ENCODE peak calls at places on chromosomes 4 and X, in four cellular contexts. M is H9, G is IMR-90, S is H1. Z is an unnamed sample.
A peak's percentile ranks its signal among the peaks of the same experiment; 100 is the strongest.

GRCh38 chr4:157992038-157992706 is 180.7 kb downstream of the GASK1B start:
- DNase-seq in M (no peak), S (no peak), G (peak; percentile 77), Z (peak; percentile 55)

GRCh38 chr4:166301266-166301665 is 428.2 kb downstream of the TLL1 start:
- DNase-seq in G (no peak), M (no peak), S (no peak), Z (no peak)

GRCh38 chrX:41258281-41258680 is 75.7 kb upstream of the DDX3X start:
- DNase-seq in S (no peak), M (no peak), G (no peak), Z (no peak)

GRCh38 chrX:40006025-40007017 is 91.4 kb downstream of the BCOR start:
- DNase-seq in M (peak; percentile 83), G (no peak), S (no peak), Z (peak; percentile 85)

GRCh38 chr4:3671571-3672464 is 94.4 kb upstream of the ADRA2C start:
- DNase-seq in M (no peak), G (peak; percentile 41), S (no peak), Z (no peak)

GRCh38 chr4:4386736-4387392 is at the start of gene NSG1:
- DNase-seq in M (no peak), S (no peak), G (peak; percentile 18), Z (no peak)

GRCh38 chrX:147537172-147537571 is 374.5 kb upstream of the FMR1 start:
- DNase-seq in M (no peak), G (no peak), S (no peak), Z (no peak)

GRCh38 chr4:38856524-38857337 is at the start of gene TLR6:
- DNase-seq in G (peak; percentile 68), M (peak; percentile 41), S (no peak), Z (peak; percentile 84)

GRCh38 chr4:102047616-102048015 is 257.1 kb downstream of the BANK1 start:
- DNase-seq in S (no peak), M (no peak), G (no peak), Z (peak; percentile 87)

GRCh38 chr4:93203708-93204107 is 624.8 kb upstream of the ATOH1 start:
- DNase-seq in M (peak; percentile 38), S (no peak), G (peak; percentile 12), Z (peak; percentile 75)

GRCh38 chr4:2295535-2296442 is 33.9 kb upstream of the MXD4 start:
- DNase-seq in G (no peak), S (no peak), M (peak; percentile 35), Z (no peak)

GRCh38 chr4:29581469-29581868 is 1138.7 kb upstream of the PCDH7 start:
- DNase-seq in M (no peak), S (no peak), G (peak; percentile 31), Z (no peak)

GRCh38 chrX:22039541-22039940 is 7.4 kb downstream of the PHEX start:
- DNase-seq in M (no peak), S (no peak), G (no peak), Z (no peak)

GRCh38 chr4:143653031-143653430 is 47.4 kb downstream of the FREM3 start:
- DNase-seq in G (no peak), M (no peak), S (no peak), Z (no peak)

GRCh38 chrX:2707334-2707760 is 16.3 kb downstream of the CD99 start:
- DNase-seq in M (peak; percentile 76), G (peak; percentile 95), S (peak; percentile 39), Z (peak; percentile 95)

GRCh38 chrX:115147220-115147619 is 42.0 kb upstream of the RBMXL3 start:
- DNase-seq in G (peak; percentile 40), M (no peak), S (no peak), Z (peak; percentile 4)

GRCh38 chrX:49878128-49878833 is 1.0 kb upstream of the USP27X start:
- DNase-seq in G (no peak), M (no peak), S (no peak), Z (peak; percentile 0)

GRCh38 chrX:32024072-32024471 is 952.2 kb upstream of the FTHL17 start:
- DNase-seq in G (no peak), S (no peak), M (no peak), Z (no peak)

GRCh38 chrX:110241816-110242215 is 76.1 kb downstream of the AMMECR1 start:
- DNase-seq in M (no peak), G (peak; percentile 33), S (no peak), Z (no peak)

GRCh38 chr4:168797176-168797575 is 212.9 kb downstream of the CBR4 start:
- DNase-seq in M (no peak), S (no peak), G (peak; percentile 94), Z (no peak)

GRCh38 chr4:79613269-79613995 is 205.4 kb upstream of the GK2 start:
- DNase-seq in M (no peak), G (no peak), S (no peak), Z (no peak)

GRCh38 chrX:43644124-43644701 is 11.9 kb upstream of the MAOA start:
- DNase-seq in S (no peak), G (peak; percentile 41), M (no peak), Z (no peak)

GRCh38 chr4:42252315-42252714 is 99.9 kb upstream of the BEND4 start:
- DNase-seq in G (no peak), S (no peak), M (no peak), Z (no peak)

GRCh38 chr4:77003400-77003799 is 53.8 kb downstream of the SEPTIN11 start:
- DNase-seq in G (peak; percentile 60), M (no peak), S (no peak), Z (no peak)

GRCh38 chrX:38854305-38854704 is 53.0 kb downstream of the MID1IP1 start:
- DNase-seq in M (no peak), S (no peak), G (no peak), Z (no peak)

GRCh38 chr4:176767183-176767582 is 25.5 kb downstream of the VEGFC start:
- DNase-seq in M (no peak), G (peak; percentile 33), S (no peak), Z (no peak)

GRCh38 chr4:147361726-147362125 is 119.2 kb upstream of the EDNRA start:
- DNase-seq in S (no peak), G (peak; percentile 92), M (no peak), Z (no peak)

GRCh38 chr4:47017494-47017893 is 13.9 kb upstream of the GABRB1 start:
- DNase-seq in S (no peak), M (no peak), G (peak; percentile 37), Z (no peak)

GRCh38 chr4:133865606-133866327 is 335.8 kb downstream of the PABPC4L start:
- DNase-seq in G (peak; percentile 99), S (no peak), M (no peak), Z (peak; percentile 92)

GRCh38 chrX:122567911-122568310 is 616.2 kb upstream of the GRIA3 start:
- DNase-seq in M (no peak), G (no peak), S (no peak), Z (no peak)

GRCh38 chrX:29215251-29215650 is 628.0 kb downstream of the IL1RAPL1 start:
- DNase-seq in M (no peak), G (peak; percentile 64), S (no peak), Z (no peak)

GRCh38 chr4:6224725-6225124 is 24.4 kb upstream of the JAKMIP1 start:
- DNase-seq in M (no peak), S (no peak), G (no peak), Z (no peak)

GRCh38 chrX:727738-728621 is 97.4 kb downstream of the SHOX start:
- DNase-seq in G (no peak), S (peak; percentile 15), M (peak; percentile 77), Z (peak; percentile 59)

GRCh38 chrX:721354-721753 is 90.8 kb downstream of the SHOX start:
- DNase-seq in S (no peak), M (no peak), G (no peak), Z (no peak)

GRCh38 chrX:723781-724180 is 93.2 kb downstream of the SHOX start:
- DNase-seq in M (no peak), S (no peak), G (no peak), Z (no peak)

GRCh38 chrX:720858-721257 is 90.3 kb downstream of the SHOX start:
- DNase-seq in G (no peak), S (no peak), M (no peak), Z (no peak)

DNA sequence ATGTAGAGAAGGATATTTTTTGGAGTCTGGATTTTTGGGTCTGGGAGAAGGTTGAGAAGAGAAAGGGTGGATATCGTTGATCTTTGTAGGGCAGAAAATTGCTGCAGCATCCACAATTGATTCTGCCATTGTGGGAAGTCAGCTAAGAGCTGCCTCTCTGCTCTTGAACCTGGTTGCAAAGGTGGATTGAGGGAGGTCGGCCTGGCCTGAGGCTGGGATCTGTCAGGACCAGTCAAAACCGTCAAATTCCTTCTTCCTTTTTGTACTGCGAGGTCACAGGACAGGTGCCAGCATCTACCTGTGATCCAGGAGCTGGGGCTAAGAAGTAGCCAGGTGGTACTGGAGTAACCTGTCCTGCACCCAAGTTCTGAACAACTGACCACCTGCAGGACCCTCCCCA is 93.7 kb downstream of the SHOX start:
- DNase-seq in G (no peak), M (no peak), S (no peak), Z (no peak)
- H4K5ac ChIP-seq in G (no peak overlapping the region), M (no peak overlapping the region), S (no peak overlapping the region), Z (no peak overlapping the region)

DNA sequence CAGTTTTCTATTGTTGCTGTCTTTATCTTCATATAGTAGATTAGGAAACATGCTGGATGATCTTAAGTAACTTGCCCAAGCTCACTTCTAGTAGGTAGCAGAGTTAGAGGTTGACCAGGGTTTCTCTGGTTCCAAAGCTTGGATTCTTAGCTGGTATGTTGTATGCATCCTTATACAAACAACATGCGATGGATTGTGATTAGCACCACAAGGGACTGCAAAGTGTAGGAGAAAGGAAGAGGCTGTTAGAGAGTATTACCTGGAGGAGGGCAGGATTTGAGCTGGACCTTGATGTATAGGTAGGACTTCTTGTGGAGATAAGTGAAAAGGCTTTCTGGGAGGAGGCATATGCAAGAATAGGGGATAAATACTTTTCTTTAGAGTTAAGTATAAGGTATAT is 5.6 kb downstream of the STIM2 start:
- DNase-seq in M (no peak), S (no peak), G (no peak), Z (peak; percentile 66)
- H3K4me1 ChIP-seq in M (peaks cover 3% of the 10 kb centered on the region), S (peaks cover 3% of the 10 kb centered on the region), G (no peaks in the 10 kb centered on the region), Z (peaks cover 24% of the 10 kb centered on the region)

GRCh38 chrX:124441971-124442370 is 95.6 kb downstream of the SH2D1A start:
- DNase-seq in G (no peak), S (no peak), M (no peak), Z (no peak)

GRCh38 chrX:124435616-124436015 is 89.3 kb downstream of the SH2D1A start:
- DNase-seq in S (no peak), G (no peak), M (no peak), Z (no peak)

GRCh38 chrX:124440674-124441073 is 94.3 kb downstream of the SH2D1A start:
- DNase-seq in S (no peak), G (no peak), M (no peak), Z (no peak)
- H4K5ac ChIP-seq in S (no peak overlapping the region), G (no peak overlapping the region), M (no peak overlapping the region), Z (no peak overlapping the region)

GRCh38 chr4:10096976-10097330 is 19.6 kb downstream of the WDR1 start:
- DNase-seq in M (no peak), S (no peak), G (no peak), Z (no peak)
- H3K4me1 ChIP-seq in M (no peaks in the 10 kb centered on the region), S (peaks cover 16% of the 10 kb centered on the region), G (peaks cover 64% of the 10 kb centered on the region), Z (no peaks in the 10 kb centered on the region)

GRCh38 chr4:10781805-10782204 is 97.2 kb upstream of the CLNK start:
- DNase-seq in G (no peak), M (no peak), S (no peak), Z (no peak)
- H4K5ac ChIP-seq in G (no peak overlapping the region), M (no peak overlapping the region), S (no peak overlapping the region), Z (no peak overlapping the region)

Z was measured in mesendoderm.